ENCODE peak calls at places on chromosomes 16 and 17, in eight cellular contexts. One of them, this sample, is unnamed.

GRCh38 chr17:8326591-8327583 is 12.8 kb upstream of the ODF4 start:
- DNase-seq in thyroid gland: peak
- DNase-seq in upper lobe of right lung: peak
- DNase-seq in coronary artery: no peak
- DNase-seq in tibial artery: no peak
- DNase-seq in fibroblast of lung: peak
- DNase-seq in fibroblast of mammary gland: peak
- DNase-seq in A549: no peak
- DNase-seq in this sample: no peak

GRCh38 chr17:38657824-38658740 is 16.7 kb downstream of the EPOP start:
- DNase-seq in fibroblast of lung: no peak
- DNase-seq in tibial artery: peak
- DNase-seq in upper lobe of right lung: peak
- DNase-seq in coronary artery: no peak
- DNase-seq in A549: no peak
- DNase-seq in thyroid gland: no peak
- DNase-seq in fibroblast of mammary gland: no peak
- DNase-seq in this sample: no peak

GRCh38 chr16:87958632-87959031 is 7.4 kb downstream of the BANP start:
- DNase-seq in fibroblast of mammary gland: no peak
- DNase-seq in coronary artery: no peak
- DNase-seq in A549: no peak
- DNase-seq in thyroid gland: no peak
- DNase-seq in fibroblast of lung: no peak
- DNase-seq in tibial artery: no peak
- DNase-seq in upper lobe of right lung: peak
- DNase-seq in this sample: no peak

GRCh38 chr17:82152114-82152513 is 54.1 kb upstream of the FASN start:
- DNase-seq in fibroblast of mammary gland: no peak
- DNase-seq in A549: no peak
- DNase-seq in thyroid gland: no peak
- DNase-seq in coronary artery: no peak
- DNase-seq in upper lobe of right lung: peak
- DNase-seq in fibroblast of lung: no peak
- DNase-seq in tibial artery: no peak
- DNase-seq in this sample: no peak

GRCh38 chr16:3020604-3021448 is 658 bp downstream of the TNFRSF12A start:
- DNase-seq in coronary artery: peak
- DNase-seq in thyroid gland: peak
- DNase-seq in A549: peak
- DNase-seq in upper lobe of right lung: peak
- DNase-seq in fibroblast of lung: peak
- DNase-seq in fibroblast of mammary gland: peak
- DNase-seq in tibial artery: peak
- DNase-seq in this sample: peak

GRCh38 chr17:12637015-12637414 is 28.7 kb upstream of the MYOCD start:
- DNase-seq in tibial artery: no peak
- DNase-seq in thyroid gland: no peak
- DNase-seq in coronary artery: peak
- DNase-seq in fibroblast of lung: peak
- DNase-seq in upper lobe of right lung: no peak
- DNase-seq in A549: peak
- DNase-seq in fibroblast of mammary gland: peak
- DNase-seq in this sample: peak

GRCh38 chr16:85655216-85656129 is 33.3 kb downstream of the GINS2 start:
- DNase-seq in coronary artery: no peak
- DNase-seq in A549: no peak
- DNase-seq in tibial artery: no peak
- DNase-seq in fibroblast of lung: no peak
- DNase-seq in fibroblast of mammary gland: no peak
- DNase-seq in thyroid gland: no peak
- DNase-seq in upper lobe of right lung: no peak
- DNase-seq in this sample: no peak

GRCh38 chr16:29811896-29812665 is at the start of gene PRRT2:
- DNase-seq in tibial artery: peak
- DNase-seq in fibroblast of lung: peak
- DNase-seq in A549: no peak
- DNase-seq in coronary artery: peak
- DNase-seq in thyroid gland: peak
- DNase-seq in fibroblast of mammary gland: peak
- DNase-seq in upper lobe of right lung: no peak
- DNase-seq in this sample: no peak

GRCh38 chr17:13626703-13627102 is 25.0 kb upstream of the HS3ST3A1 start:
- DNase-seq in coronary artery: no peak
- DNase-seq in tibial artery: no peak
- DNase-seq in thyroid gland: no peak
- DNase-seq in upper lobe of right lung: no peak
- DNase-seq in A549: peak
- DNase-seq in fibroblast of mammary gland: peak
- DNase-seq in fibroblast of lung: peak
- DNase-seq in this sample: peak

GRCh38 chr17:66548158-66548557 is 245.7 kb downstream of the PRKCA start:
- DNase-seq in A549: no peak
- DNase-seq in fibroblast of mammary gland: peak
- DNase-seq in thyroid gland: no peak
- DNase-seq in coronary artery: no peak
- DNase-seq in upper lobe of right lung: no peak
- DNase-seq in fibroblast of lung: peak
- DNase-seq in tibial artery: no peak
- DNase-seq in this sample: no peak

GRCh38 chr16:86322283-86322682 is 188.0 kb upstream of the FOXF1 start:
- DNase-seq in A549: no peak
- DNase-seq in thyroid gland: no peak
- DNase-seq in fibroblast of lung: no peak
- DNase-seq in upper lobe of right lung: no peak
- DNase-seq in fibroblast of mammary gland: no peak
- DNase-seq in tibial artery: no peak
- DNase-seq in coronary artery: no peak
- DNase-seq in this sample: no peak

GRCh38 chr16:86511317-86512161 is 1.2 kb downstream of the FOXF1 start:
- DNase-seq in tibial artery: no peak
- DNase-seq in upper lobe of right lung: no peak
- DNase-seq in coronary artery: no peak
- DNase-seq in fibroblast of mammary gland: no peak
- DNase-seq in fibroblast of lung: no peak
- DNase-seq in thyroid gland: no peak
- DNase-seq in A549: no peak
- DNase-seq in this sample: no peak

GRCh38 chr17:73291260-73291801 is 20.5 kb downstream of the CDC42EP4 start:
- DNase-seq in thyroid gland: peak
- DNase-seq in fibroblast of mammary gland: peak
- DNase-seq in upper lobe of right lung: peak
- DNase-seq in fibroblast of lung: peak
- DNase-seq in coronary artery: peak
- DNase-seq in A549: peak
- DNase-seq in tibial artery: peak
- DNase-seq in this sample: peak

GRCh38 chr17:41548844-41549595 is 20.9 kb upstream of the KRT19 start:
- DNase-seq in coronary artery: peak
- DNase-seq in fibroblast of lung: peak
- DNase-seq in tibial artery: peak
- DNase-seq in upper lobe of right lung: peak
- DNase-seq in thyroid gland: peak
- DNase-seq in A549: peak
- DNase-seq in fibroblast of mammary gland: peak
- DNase-seq in this sample: peak

GRCh38 chr17:41657936-41658335 is 30.7 kb upstream of the EIF1 start:
- DNase-seq in thyroid gland: no peak
- DNase-seq in A549: no peak
- DNase-seq in coronary artery: peak
- DNase-seq in fibroblast of lung: no peak
- DNase-seq in fibroblast of mammary gland: no peak
- DNase-seq in upper lobe of right lung: no peak
- DNase-seq in tibial artery: no peak
- DNase-seq in this sample: peak

GRCh38 chr17:59714255-59714654 is 6.8 kb downstream of the VMP1 start:
- DNase-seq in fibroblast of mammary gland: no peak
- DNase-seq in thyroid gland: no peak
- DNase-seq in upper lobe of right lung: no peak
- DNase-seq in coronary artery: no peak
- DNase-seq in tibial artery: no peak
- DNase-seq in A549: no peak
- DNase-seq in fibroblast of lung: no peak
- DNase-seq in this sample: no peak

GRCh38 chr17:39306028-39306427 is 80.3 kb upstream of the STAC2 start:
- DNase-seq in upper lobe of right lung: no peak
- DNase-seq in fibroblast of mammary gland: no peak
- DNase-seq in thyroid gland: no peak
- DNase-seq in A549: no peak
- DNase-seq in fibroblast of lung: no peak
- DNase-seq in tibial artery: no peak
- DNase-seq in coronary artery: no peak
- DNase-seq in this sample: no peak

GRCh38 chr16:1651055-1651454 is 27.0 kb upstream of the JPT2 start:
- DNase-seq in coronary artery: no peak
- DNase-seq in upper lobe of right lung: no peak
- DNase-seq in A549: no peak
- DNase-seq in fibroblast of lung: no peak
- DNase-seq in fibroblast of mammary gland: no peak
- DNase-seq in tibial artery: no peak
- DNase-seq in thyroid gland: no peak
- DNase-seq in this sample: no peak

GRCh38 chr16:75420987-75421819 is 12.1 kb downstream of the CFDP1 start:
- DNase-seq in A549: no peak
- DNase-seq in upper lobe of right lung: peak
- DNase-seq in tibial artery: peak
- DNase-seq in coronary artery: no peak
- DNase-seq in thyroid gland: peak
- DNase-seq in fibroblast of lung: peak
- DNase-seq in fibroblast of mammary gland: peak
- DNase-seq in this sample: peak
- H3K4me3 ChIP-seq in A549: no peak
- H3K4me3 ChIP-seq in upper lobe of right lung: no peak
- H3K4me3 ChIP-seq in tibial artery: no peak
- H3K4me3 ChIP-seq in coronary artery: peak
- H3K4me3 ChIP-seq in thyroid gland: no peak
- H3K4me3 ChIP-seq in fibroblast of lung: no peak
- H3K4me3 ChIP-seq in fibroblast of mammary gland: no peak
- H3K4me3 ChIP-seq in this sample: no peak

GRCh38 chr16:69798466-69798865 is 36.3 kb downstream of the WWP2 start:
- DNase-seq in tibial artery: no peak
- DNase-seq in upper lobe of right lung: peak
- DNase-seq in A549: no peak
- DNase-seq in coronary artery: no peak
- DNase-seq in fibroblast of lung: peak
- DNase-seq in thyroid gland: no peak
- DNase-seq in fibroblast of mammary gland: peak
- DNase-seq in this sample: no peak
- TF ChIP-seq CTCF in tibial artery: peak
- TF ChIP-seq CTCF in upper lobe of right lung: peak
- TF ChIP-seq CTCF in A549: peak
- TF ChIP-seq CTCF in coronary artery: peak
- TF ChIP-seq CTCF in fibroblast of lung: peak
- TF ChIP-seq CTCF in thyroid gland: no peak
- TF ChIP-seq CTCF in fibroblast of mammary gland: peak
- TF ChIP-seq CTCF in this sample: no peak

DNA sequence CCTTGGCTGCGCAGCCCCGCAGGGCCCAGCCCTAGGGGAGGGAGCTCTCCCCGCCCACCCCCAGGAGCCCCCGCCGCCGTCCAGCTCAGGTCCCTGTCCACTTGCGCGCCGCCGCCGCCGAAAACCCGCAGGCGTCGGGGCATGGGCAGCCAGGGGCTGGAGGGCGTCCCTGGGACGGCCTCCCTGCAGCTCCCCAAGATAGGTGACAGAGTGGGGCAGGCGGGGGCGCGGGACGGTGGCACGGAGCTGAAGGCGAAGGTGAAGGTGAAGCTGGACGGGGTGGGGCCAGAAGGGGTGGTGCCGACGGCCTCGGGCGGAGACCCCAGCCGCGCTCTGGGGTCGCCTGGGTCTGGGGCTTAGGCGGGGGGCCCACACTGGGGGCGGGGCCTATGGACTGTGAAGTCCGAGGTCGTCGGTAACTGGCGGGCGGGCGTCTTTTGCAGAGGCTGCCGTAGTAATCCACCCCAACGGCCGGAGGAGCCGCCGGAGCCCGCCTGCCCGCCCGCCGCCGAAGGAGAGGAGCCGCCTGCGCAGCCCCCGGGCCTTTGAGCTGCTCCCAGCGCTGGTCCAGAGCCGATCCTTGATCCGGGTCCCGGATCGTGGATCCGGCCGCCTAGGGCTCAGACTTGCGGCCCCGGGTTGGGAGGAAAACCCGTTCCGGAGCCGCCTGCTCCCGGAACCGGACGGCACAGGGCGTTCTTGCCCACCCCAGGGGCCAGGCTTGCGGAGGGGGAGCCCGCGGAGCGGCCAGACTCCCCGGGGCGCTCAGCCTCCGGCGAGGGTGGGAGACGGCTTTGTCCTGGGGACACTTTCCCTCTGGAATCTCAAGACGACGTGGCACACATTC is 27.0 kb downstream of the SREBF1 start:
- DNase-seq in coronary artery: no peak
- DNase-seq in thyroid gland: peak
- DNase-seq in fibroblast of mammary gland: peak
- DNase-seq in tibial artery: peak
- DNase-seq in fibroblast of lung: peak
- DNase-seq in A549: no peak
- DNase-seq in upper lobe of right lung: peak
- DNase-seq in this sample: no peak
- H3K4me3 ChIP-seq in coronary artery: peak
- H3K4me3 ChIP-seq in thyroid gland: no peak
- H3K4me3 ChIP-seq in fibroblast of mammary gland: no peak
- H3K4me3 ChIP-seq in tibial artery: peak
- H3K4me3 ChIP-seq in fibroblast of lung: no peak
- H3K4me3 ChIP-seq in A549: no peak
- H3K4me3 ChIP-seq in upper lobe of right lung: no peak
- H3K4me3 ChIP-seq in this sample: no peak

GRCh38 chr16:20995711-20996110 is 95.1 kb downstream of the LYRM1 start:
- DNase-seq in coronary artery: no peak
- DNase-seq in A549: no peak
- DNase-seq in thyroid gland: no peak
- DNase-seq in upper lobe of right lung: no peak
- DNase-seq in fibroblast of mammary gland: no peak
- DNase-seq in tibial artery: no peak
- DNase-seq in fibroblast of lung: no peak
- DNase-seq in this sample: no peak

GRCh38 chr16:21005008-21005407 is 104.4 kb downstream of the LYRM1 start:
- DNase-seq in A549: no peak
- DNase-seq in tibial artery: no peak
- DNase-seq in fibroblast of lung: no peak
- DNase-seq in thyroid gland: no peak
- DNase-seq in coronary artery: no peak
- DNase-seq in upper lobe of right lung: no peak
- DNase-seq in fibroblast of mammary gland: no peak
- DNase-seq in this sample: no peak

GRCh38 chr16:20997147-20997546 is 96.6 kb downstream of the LYRM1 start:
- DNase-seq in coronary artery: no peak
- DNase-seq in tibial artery: no peak
- DNase-seq in thyroid gland: no peak
- DNase-seq in fibroblast of lung: no peak
- DNase-seq in upper lobe of right lung: no peak
- DNase-seq in A549: no peak
- DNase-seq in fibroblast of mammary gland: no peak
- DNase-seq in this sample: no peak

DNA sequence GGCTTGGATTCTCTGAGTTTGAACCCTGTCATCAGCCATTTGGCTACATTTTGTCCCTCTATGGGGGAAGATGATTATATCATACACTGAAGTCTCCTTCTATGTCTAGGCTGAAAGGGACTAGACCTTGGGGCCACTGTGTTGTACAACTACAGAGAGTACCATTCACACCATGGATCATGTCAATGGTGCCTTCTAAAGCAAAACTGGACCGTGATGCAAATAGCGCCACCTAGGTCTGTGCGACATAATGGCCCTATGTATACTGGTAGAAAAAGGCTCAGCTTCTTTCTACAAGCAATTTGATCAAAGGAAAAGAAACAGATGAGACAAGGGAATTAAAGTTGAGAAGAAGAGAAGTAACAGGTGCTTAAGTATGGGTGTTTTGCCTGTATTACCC is 100.7 kb downstream of the LYRM1 start:
- DNase-seq in upper lobe of right lung: no peak
- DNase-seq in thyroid gland: peak
- DNase-seq in A549: peak
- DNase-seq in coronary artery: no peak
- DNase-seq in fibroblast of lung: peak
- DNase-seq in fibroblast of mammary gland: peak
- DNase-seq in tibial artery: no peak
- DNase-seq in this sample: peak
- TF ChIP-seq CTCF in upper lobe of right lung: peak
- TF ChIP-seq CTCF in thyroid gland: peak
- TF ChIP-seq CTCF in A549: peak
- TF ChIP-seq CTCF in coronary artery: no peak
- TF ChIP-seq CTCF in fibroblast of lung: no peak
- TF ChIP-seq CTCF in fibroblast of mammary gland: peak
- TF ChIP-seq CTCF in tibial artery: no peak
- TF ChIP-seq CTCF in this sample: peak